ENCODE peak calls at places on chromosomes 11 and 22, in seven cellular contexts. One of them, this sample, is unnamed.

GRCh38 chr11:36374726-36375125 is 78.6 kb downstream of the PRR5L start:
- DNase-seq in Calu3: no peak
- DNase-seq in T-helper 1 cell: no peak
- DNase-seq in pulmonary artery endothelial cell: no peak
- DNase-seq in SJSA1: no peak
- DNase-seq in stimulated activated CD8-positive, alpha-beta memory T cell treated with anti-CD3 and anti-CD28 coated beads, Interleukin-4, amount 100 ng/mL, for 48 hours: no peak
- DNase-seq in T-cell: no peak
- DNase-seq in this sample: no peak

GRCh38 chr11:61507962-61508824 is at the start of gene LRRC10B:
- DNase-seq in SJSA1: no peak
- DNase-seq in pulmonary artery endothelial cell: no peak
- DNase-seq in Calu3: peak
- DNase-seq in T-helper 1 cell: no peak
- DNase-seq in stimulated activated CD8-positive, alpha-beta memory T cell treated with anti-CD3 and anti-CD28 coated beads, Interleukin-4, amount 100 ng/mL, for 48 hours: peak
- DNase-seq in T-cell: no peak
- DNase-seq in this sample: no peak

GRCh38 chr11:11579012-11579755 is 42.6 kb downstream of the GALNT18 start:
- DNase-seq in T-cell: no peak
- DNase-seq in stimulated activated CD8-positive, alpha-beta memory T cell treated with anti-CD3 and anti-CD28 coated beads, Interleukin-4, amount 100 ng/mL, for 48 hours: no peak
- DNase-seq in T-helper 1 cell: no peak
- DNase-seq in pulmonary artery endothelial cell: no peak
- DNase-seq in SJSA1: peak
- DNase-seq in Calu3: no peak
- DNase-seq in this sample: no peak

GRCh38 chr11:74783241-74783871 is 34.7 kb downstream of the RNF169 start:
- DNase-seq in pulmonary artery endothelial cell: peak
- DNase-seq in Calu3: peak
- DNase-seq in T-cell: peak
- DNase-seq in stimulated activated CD8-positive, alpha-beta memory T cell treated with anti-CD3 and anti-CD28 coated beads, Interleukin-4, amount 100 ng/mL, for 48 hours: no peak
- DNase-seq in T-helper 1 cell: no peak
- DNase-seq in SJSA1: no peak
- DNase-seq in this sample: no peak

GRCh38 chr11:78654866-78655265 is 80.2 kb upstream of the NARS2 start:
- DNase-seq in stimulated activated CD8-positive, alpha-beta memory T cell treated with anti-CD3 and anti-CD28 coated beads, Interleukin-4, amount 100 ng/mL, for 48 hours: no peak
- DNase-seq in Calu3: no peak
- DNase-seq in pulmonary artery endothelial cell: no peak
- DNase-seq in SJSA1: no peak
- DNase-seq in T-helper 1 cell: no peak
- DNase-seq in T-cell: no peak
- DNase-seq in this sample: no peak

GRCh38 chr11:104484784-104485554 is 321.0 kb upstream of the PDGFD start:
- DNase-seq in T-helper 1 cell: no peak
- DNase-seq in Calu3: no peak
- DNase-seq in pulmonary artery endothelial cell: no peak
- DNase-seq in T-cell: no peak
- DNase-seq in SJSA1: no peak
- DNase-seq in stimulated activated CD8-positive, alpha-beta memory T cell treated with anti-CD3 and anti-CD28 coated beads, Interleukin-4, amount 100 ng/mL, for 48 hours: no peak
- DNase-seq in this sample: no peak

GRCh38 chr22:30017375-30017774 is 62.9 kb upstream of the HORMAD2 start:
- DNase-seq in Calu3: no peak
- DNase-seq in stimulated activated CD8-positive, alpha-beta memory T cell treated with anti-CD3 and anti-CD28 coated beads, Interleukin-4, amount 100 ng/mL, for 48 hours: no peak
- DNase-seq in SJSA1: no peak
- DNase-seq in pulmonary artery endothelial cell: no peak
- DNase-seq in T-cell: no peak
- DNase-seq in T-helper 1 cell: no peak
- DNase-seq in this sample: no peak

GRCh38 chr11:118691926-118692830 is 12.7 kb upstream of the TREH start:
- DNase-seq in SJSA1: no peak
- DNase-seq in Calu3: no peak
- DNase-seq in T-helper 1 cell: peak
- DNase-seq in T-cell: peak
- DNase-seq in stimulated activated CD8-positive, alpha-beta memory T cell treated with anti-CD3 and anti-CD28 coated beads, Interleukin-4, amount 100 ng/mL, for 48 hours: peak
- DNase-seq in pulmonary artery endothelial cell: no peak
- DNase-seq in this sample: peak

GRCh38 chr11:10856689-10857603 is 907 bp downstream of the ZBED5 start:
- DNase-seq in pulmonary artery endothelial cell: no peak
- DNase-seq in stimulated activated CD8-positive, alpha-beta memory T cell treated with anti-CD3 and anti-CD28 coated beads, Interleukin-4, amount 100 ng/mL, for 48 hours: no peak
- DNase-seq in Calu3: peak
- DNase-seq in T-cell: no peak
- DNase-seq in SJSA1: peak
- DNase-seq in T-helper 1 cell: no peak
- DNase-seq in this sample: peak

GRCh38 chr11:117122546-117122945 is 21.5 kb upstream of the PAFAH1B2 start:
- DNase-seq in T-helper 1 cell: no peak
- DNase-seq in stimulated activated CD8-positive, alpha-beta memory T cell treated with anti-CD3 and anti-CD28 coated beads, Interleukin-4, amount 100 ng/mL, for 48 hours: no peak
- DNase-seq in SJSA1: no peak
- DNase-seq in T-cell: no peak
- DNase-seq in Calu3: no peak
- DNase-seq in pulmonary artery endothelial cell: no peak
- DNase-seq in this sample: no peak

GRCh38 chr11:125343732-125344131 is 152.3 kb downstream of the FEZ1 start:
- DNase-seq in T-cell: no peak
- DNase-seq in T-helper 1 cell: no peak
- DNase-seq in pulmonary artery endothelial cell: no peak
- DNase-seq in stimulated activated CD8-positive, alpha-beta memory T cell treated with anti-CD3 and anti-CD28 coated beads, Interleukin-4, amount 100 ng/mL, for 48 hours: no peak
- DNase-seq in Calu3: no peak
- DNase-seq in SJSA1: no peak
- DNase-seq in this sample: no peak

This sample was measured in T follicular helper cell.